ENCODE peak calls at places on chromosomes 12 and 14, in six cellular contexts. J is HepG2, A is A549, Y is K562, E is endothelial cell of umbilical vein, S is GM12878. M is an unnamed sample.

GRCh38 chr12:76266797-76267196 is 81.4 kb downstream of the BBS10 start:
- DNase-seq in Y (no peak), J (no peak), A (peak), S (no peak), E (peak), M (no peak)

GRCh38 chr12:55797068-55797467 is 20.5 kb downstream of the SARNP start:
- DNase-seq in Y (peak), S (no peak), A (peak), E (peak), J (peak), M (peak)

GRCh38 chr12:31589896-31590729 is 823 bp downstream of the DENND5B start:
- DNase-seq in J (peak), E (peak), Y (peak), A (peak), S (no peak), M (peak)

GRCh38 chr12:46233418-46233817 is 35.4 kb downstream of the SLC38A1 start:
- DNase-seq in J (no peak), E (no peak), S (no peak), Y (no peak), A (no peak), M (no peak)

GRCh38 chr12:90253674-90254181 is 545.1 kb upstream of the ATP2B1 start:
- DNase-seq in Y (no peak), E (peak), S (peak), A (peak), J (no peak), M (peak)

GRCh38 chr12:47900480-47901129 is 4.2 kb downstream of the VDR start:
- DNase-seq in A (peak), J (peak), Y (no peak), S (no peak), E (no peak), M (peak)

GRCh38 chr14:78141590-78141989 is 28.6 kb upstream of the NRXN3 start:
- DNase-seq in S (no peak), E (no peak), J (no peak), A (no peak), Y (no peak), M (no peak)

GRCh38 chr12:65613692-65614091 is 210.6 kb upstream of the HMGA2 start:
- DNase-seq in E (no peak), Y (no peak), A (no peak), S (no peak), J (peak), M (no peak)

GRCh38 chr12:6939187-6939540 is 4.5 kb upstream of the RNU7-1 start:
- DNase-seq in J (no peak), Y (no peak), S (no peak), A (no peak), E (no peak), M (no peak)

GRCh38 chr14:65103150-65103760 is 938 bp upstream of the MAX start:
- DNase-seq in S (no peak), A (peak), E (no peak), Y (no peak), J (peak), M (peak)

GRCh38 chr14:24071836-24072420 is 566 bp downstream of the CPNE6 start:
- DNase-seq in J (no peak), E (no peak), S (no peak), Y (no peak), A (no peak), M (no peak)

GRCh38 chr12:59839514-59839913 is 243.7 kb downstream of the SLC16A7 start:
- DNase-seq in Y (no peak), J (no peak), S (no peak), A (no peak), E (peak), M (no peak)

GRCh38 chr12:87779016-87779415 is 250.2 kb downstream of the C12orf50 start:
- DNase-seq in E (no peak), Y (no peak), J (no peak), S (no peak), A (peak), M (no peak)

GRCh38 chr12:87779858-87780498 is 249.2 kb downstream of the C12orf50 start:
- DNase-seq in J (no peak), S (no peak), A (peak), Y (no peak), E (no peak), M (no peak)

GRCh38 chr12:87778065-87778464 is 251.1 kb downstream of the C12orf50 start:
- DNase-seq in E (no peak), A (no peak), S (no peak), J (no peak), Y (no peak), M (no peak)

GRCh38 chr12:87784350-87784749 is 244.9 kb downstream of the C12orf50 start:
- DNase-seq in S (no peak), A (no peak), J (no peak), E (no peak), Y (no peak), M (no peak)

GRCh38 chr12:87782838-87783237 is 246.4 kb downstream of the C12orf50 start:
- DNase-seq in A (no peak), S (no peak), Y (no peak), J (no peak), E (no peak), M (no peak)
- TF ChIP-seq MYC in A (no peak), S (no peak), Y (no peak), J (no peak), E (no peak), M (no peak)

DNA sequence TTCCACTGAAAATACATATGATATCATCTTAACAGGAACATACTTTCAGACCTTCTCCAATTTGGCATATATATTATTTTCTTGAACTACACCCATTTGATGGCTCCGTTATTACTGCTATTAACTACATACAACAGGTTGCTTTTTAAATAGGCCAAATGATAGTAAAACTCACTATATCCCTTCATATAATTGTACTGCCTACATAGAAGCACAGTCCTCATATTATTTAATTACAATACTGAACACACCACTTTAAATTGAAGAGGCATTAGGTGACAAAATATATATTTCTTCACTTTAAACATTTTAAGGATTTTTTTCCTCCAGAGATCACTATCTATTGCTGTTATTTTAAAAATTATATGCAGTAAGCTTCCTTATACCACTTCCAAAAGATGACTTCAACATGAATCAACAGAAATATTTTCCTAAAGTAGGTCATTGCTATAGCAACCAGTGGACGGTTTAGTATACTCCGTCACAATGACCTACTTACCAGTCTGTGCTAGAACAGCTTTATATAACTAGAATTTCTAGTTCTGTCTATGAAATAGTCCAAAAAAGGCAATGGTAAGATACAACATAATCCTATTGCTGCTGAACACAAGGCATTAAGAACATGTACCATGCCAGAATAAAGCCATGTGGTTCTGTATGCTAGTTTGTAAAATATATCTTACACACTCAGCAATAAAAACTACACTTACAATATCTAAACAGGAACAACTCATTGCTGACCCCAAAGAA is 40.5 kb upstream of the MTERF2 start:
- DNase-seq in Y (no peak), A (peak), S (no peak), E (peak), J (peak), M (no peak)
- TF ChIP-seq MAX in Y (no peak), A (no peak), S (no peak), E (no peak), J (no peak), M (no peak)

GRCh38 chr12:109581334-109581691 is 7.7 kb downstream of the MVK start:
- DNase-seq in A (no peak), E (no peak), S (no peak), J (no peak), Y (no peak), M (no peak)
- TF ChIP-seq MYC in A (no peak), E (no peak), S (no peak), J (no peak), Y (no peak), M (no peak)

GRCh38 chr12:11779286-11779685 is 129.8 kb downstream of the ETV6 start:
- DNase-seq in A (no peak), Y (no peak), J (no peak), S (peak), E (no peak), M (no peak)

GRCh38 chr12:11782914-11783420 is 133.5 kb downstream of the ETV6 start:
- DNase-seq in A (no peak), E (no peak), Y (no peak), J (no peak), S (no peak), M (no peak)

GRCh38 chr12:11777962-11778361 is 128.5 kb downstream of the ETV6 start:
- DNase-seq in J (no peak), S (no peak), A (no peak), E (no peak), Y (no peak), M (peak)

GRCh38 chr12:11778703-11779102 is 129.2 kb downstream of the ETV6 start:
- DNase-seq in Y (no peak), A (no peak), J (no peak), S (no peak), E (no peak), M (peak)

GRCh38 chr12:11780521-11781101 is 131.1 kb downstream of the ETV6 start:
- DNase-seq in A (no peak), E (no peak), S (peak), J (no peak), Y (no peak), M (peak)
- TF ChIP-seq MAX in A (no peak), E (no peak), S (no peak), J (no peak), Y (no peak), M (no peak)

DNA sequence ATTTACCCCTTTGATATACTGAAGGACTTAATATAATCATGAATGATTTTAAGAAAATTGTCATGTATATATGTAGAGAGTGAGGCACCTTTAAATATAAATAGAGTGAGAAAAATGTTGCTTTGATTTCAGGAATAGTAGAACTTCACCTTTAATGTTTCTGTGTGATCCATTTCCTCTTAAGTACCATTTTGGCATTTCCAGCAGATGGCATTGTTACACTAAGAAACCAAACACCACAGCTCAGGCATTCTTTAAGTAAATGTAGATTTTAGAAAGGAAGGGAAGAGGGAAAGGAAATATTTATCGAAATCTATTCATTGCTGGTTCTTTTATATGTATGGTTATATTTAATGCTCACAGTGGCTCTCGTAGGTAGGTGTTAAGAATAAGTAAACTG is 556.7 kb upstream of the FBXO33 start:
- DNase-seq in A (peak), J (peak), E (no peak), Y (no peak), S (no peak), M (peak)
- TF ChIP-seq MYC in A (no peak), J (no peak), E (no peak), Y (no peak), S (no peak), M (no peak)

DNA sequence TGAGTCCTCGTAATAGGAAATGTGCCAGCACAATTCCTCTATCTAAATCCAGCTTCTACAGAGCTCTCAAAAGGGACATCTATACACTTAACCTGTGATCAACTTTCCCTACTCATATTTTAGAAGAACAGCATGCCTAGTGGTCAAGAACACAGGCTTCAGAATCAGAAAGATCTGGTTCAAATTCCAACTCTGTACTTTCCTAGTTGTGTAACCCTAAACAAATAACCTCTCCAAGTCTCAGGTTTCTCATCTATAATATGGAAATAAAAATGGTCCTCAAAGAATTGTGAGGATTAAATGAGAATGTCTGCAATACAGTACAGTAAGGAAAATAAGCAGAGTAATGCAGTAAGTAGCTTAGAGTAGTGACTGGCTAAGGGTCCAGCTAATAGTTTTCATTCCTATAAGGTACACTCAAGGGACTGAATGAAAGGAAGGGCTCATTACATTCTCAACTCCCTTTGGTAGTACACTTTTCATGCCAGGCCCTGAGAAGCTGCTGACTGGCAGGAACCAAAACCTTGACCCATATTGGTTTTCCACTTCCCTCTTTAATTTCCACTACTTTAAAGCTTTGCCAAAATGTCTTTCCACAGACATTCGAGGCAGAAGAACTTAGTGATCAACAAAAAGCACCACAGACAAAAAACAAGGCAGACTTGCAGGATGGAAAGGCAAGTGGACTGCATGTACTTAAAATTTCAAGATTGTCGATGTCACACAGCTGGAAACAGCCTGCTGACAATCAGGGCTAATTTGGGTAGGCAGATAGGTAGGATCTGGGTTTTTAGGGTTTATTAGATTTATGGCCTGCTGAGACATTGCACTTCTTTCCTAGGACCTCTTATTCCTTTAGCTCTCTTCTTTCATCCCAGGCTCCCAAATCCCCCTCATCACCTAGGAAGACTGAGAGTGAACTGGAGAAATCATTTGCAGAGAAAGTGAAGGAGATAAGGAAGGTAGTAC is 4.3 kb downstream of the CCDC196 start:
- DNase-seq in J (peak), E (no peak), S (no peak), Y (no peak), A (no peak), M (no peak)
- TF ChIP-seq MAX in J (no peak), E (no peak), S (no peak), Y (no peak), A (no peak), M (no peak)

GRCh38 chr12:118855858-118856257 is 125.5 kb upstream of the SRRM4 start:
- DNase-seq in A (no peak), Y (no peak), E (no peak), S (no peak), J (no peak), M (no peak)

GRCh38 chr12:118850244-118850825 is 131.0 kb upstream of the SRRM4 start:
- DNase-seq in E (no peak), J (peak), A (peak), S (no peak), Y (peak), M (peak)

GRCh38 chr12:118853634-118854033 is 127.7 kb upstream of the SRRM4 start:
- DNase-seq in Y (no peak), E (no peak), S (no peak), A (no peak), J (no peak), M (peak)
- TF ChIP-seq MYC in Y (no peak), E (no peak), S (no peak), A (no peak), J (no peak), M (no peak)

GRCh38 chr12:88113871-88114270 is 28.0 kb downstream of the CEP290 start:
- DNase-seq in A (no peak), J (no peak), E (no peak), Y (no peak), S (no peak), M (no peak)
- TF ChIP-seq MAX in A (no peak), J (no peak), E (no peak), Y (no peak), S (no peak), M (no peak)

DNA sequence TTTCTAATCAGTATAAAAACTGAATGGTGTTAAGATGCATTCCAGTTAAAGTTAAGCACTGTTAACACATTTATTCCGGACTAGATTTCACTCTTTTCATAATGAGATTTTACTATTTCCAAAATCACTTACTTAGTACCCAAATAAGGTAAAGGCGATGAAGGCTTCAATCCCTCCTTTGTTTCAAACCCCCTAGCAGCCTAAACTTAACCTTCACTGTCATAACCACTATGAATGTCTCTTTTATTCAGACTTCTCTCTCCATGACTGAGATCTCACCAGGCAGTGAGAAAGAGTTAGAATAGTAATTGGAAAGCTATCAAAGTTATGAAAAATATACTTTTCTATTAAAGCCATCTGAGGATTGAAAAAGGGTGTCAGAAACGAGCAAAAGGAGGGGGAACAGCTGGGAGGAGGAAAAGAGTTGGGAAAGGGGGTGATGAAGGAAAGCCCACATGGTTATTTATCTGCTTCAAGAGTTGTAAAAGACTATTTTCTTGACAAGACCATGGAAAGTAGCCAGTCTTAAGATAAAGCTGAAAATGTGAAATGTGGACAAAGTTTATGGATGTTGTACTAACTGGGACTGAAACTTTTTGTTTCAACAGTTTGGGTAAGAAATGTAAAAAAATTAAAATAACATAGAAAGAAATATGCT is 11.7 kb downstream of the EPS8 start:
- DNase-seq in A (no peak), J (no peak), S (no peak), E (no peak), Y (no peak), M (no peak)
- TF ChIP-seq MYC in A (no peak), J (no peak), S (no peak), E (no peak), Y (no peak), M (no peak)

GRCh38 chr12:127559349-127560040 is 707.5 kb upstream of the TMEM132C start:
- DNase-seq in A (peak), Y (peak), S (peak), E (peak), J (no peak), M (peak)

GRCh38 chr12:127556487-127556886 is 710.5 kb upstream of the TMEM132C start:
- DNase-seq in A (no peak), S (no peak), Y (no peak), J (no peak), E (no peak), M (peak)

GRCh38 chr12:127555071-127555470 is 711.9 kb upstream of the TMEM132C start:
- DNase-seq in E (no peak), J (no peak), A (no peak), Y (no peak), S (no peak), M (no peak)

GRCh38 chr12:127560041-127560478 is 706.9 kb upstream of the TMEM132C start:
- DNase-seq in S (no peak), A (no peak), J (no peak), E (no peak), Y (no peak), M (no peak)

GRCh38 chr12:127558363-127558762 is 708.6 kb upstream of the TMEM132C start:
- DNase-seq in S (no peak), Y (no peak), J (no peak), E (no peak), A (no peak), M (no peak)
- TF ChIP-seq MAX in S (no peak), Y (no peak), J (no peak), E (no peak), A (no peak), M (no peak)